ENCODE peak calls at places on chromosomes 13 and 19, in eight cellular contexts. One of them, this sample, is unnamed.

GRCh38 chr13:24627090-24627714 is 53.0 kb upstream of the ATP12A start:
- DNase-seq in astrocyte of the cerebellum: no peak
- DNase-seq in AG10803: peak
- DNase-seq in colonic mucosa: peak
- DNase-seq in GM10248: no peak
- DNase-seq in tibial nerve: no peak
- DNase-seq in CD4-positive, alpha-beta T cell: no peak
- DNase-seq in heart left ventricle: no peak
- DNase-seq in this sample: peak

GRCh38 chr19:56211718-56212117 is 9.6 kb downstream of the ZSCAN5C start:
- DNase-seq in astrocyte of the cerebellum: no peak
- DNase-seq in AG10803: no peak
- DNase-seq in colonic mucosa: no peak
- DNase-seq in GM10248: no peak
- DNase-seq in tibial nerve: no peak
- DNase-seq in CD4-positive, alpha-beta T cell: no peak
- DNase-seq in heart left ventricle: no peak
- DNase-seq in this sample: no peak

GRCh38 chr19:29546583-29547190 is 20.9 kb downstream of the VSTM2B start:
- DNase-seq in astrocyte of the cerebellum: no peak
- DNase-seq in AG10803: no peak
- DNase-seq in colonic mucosa: no peak
- DNase-seq in GM10248: no peak
- DNase-seq in tibial nerve: no peak
- DNase-seq in CD4-positive, alpha-beta T cell: no peak
- DNase-seq in heart left ventricle: no peak
- DNase-seq in this sample: no peak

GRCh38 chr13:24680921-24681585 is 845 bp downstream of the ATP12A start:
- DNase-seq in astrocyte of the cerebellum: no peak
- DNase-seq in AG10803: no peak
- DNase-seq in colonic mucosa: no peak
- DNase-seq in GM10248: no peak
- DNase-seq in tibial nerve: no peak
- DNase-seq in CD4-positive, alpha-beta T cell: no peak
- DNase-seq in heart left ventricle: no peak
- DNase-seq in this sample: no peak

GRCh38 chr13:108194435-108194936 is 20.9 kb downstream of the LIG4 start:
- DNase-seq in astrocyte of the cerebellum: no peak
- DNase-seq in AG10803: no peak
- DNase-seq in colonic mucosa: no peak
- DNase-seq in GM10248: no peak
- DNase-seq in tibial nerve: no peak
- DNase-seq in CD4-positive, alpha-beta T cell: no peak
- DNase-seq in heart left ventricle: no peak
- DNase-seq in this sample: no peak

GRCh38 chr13:30718661-30719520 is 16.5 kb upstream of the ALOX5AP start:
- DNase-seq in astrocyte of the cerebellum: peak
- DNase-seq in AG10803: peak
- DNase-seq in colonic mucosa: no peak
- DNase-seq in GM10248: no peak
- DNase-seq in tibial nerve: no peak
- DNase-seq in CD4-positive, alpha-beta T cell: no peak
- DNase-seq in heart left ventricle: no peak
- DNase-seq in this sample: no peak

GRCh38 chr19:55133639-55134444 is 15.2 kb downstream of the TNNT1 start:
- DNase-seq in astrocyte of the cerebellum: no peak
- DNase-seq in AG10803: no peak
- DNase-seq in colonic mucosa: no peak
- DNase-seq in GM10248: peak
- DNase-seq in tibial nerve: no peak
- DNase-seq in CD4-positive, alpha-beta T cell: no peak
- DNase-seq in heart left ventricle: no peak
- DNase-seq in this sample: no peak

GRCh38 chr19:27833031-27833430 is 1379.9 kb downstream of the UQCRFS1 start:
- DNase-seq in astrocyte of the cerebellum: no peak
- DNase-seq in AG10803: no peak
- DNase-seq in colonic mucosa: no peak
- DNase-seq in GM10248: no peak
- DNase-seq in tibial nerve: no peak
- DNase-seq in CD4-positive, alpha-beta T cell: no peak
- DNase-seq in heart left ventricle: no peak
- DNase-seq in this sample: no peak

GRCh38 chr19:35715981-35716734 is 1.6 kb upstream of the KMT2B start:
- DNase-seq in astrocyte of the cerebellum: no peak
- DNase-seq in AG10803: peak
- DNase-seq in colonic mucosa: peak
- DNase-seq in GM10248: no peak
- DNase-seq in tibial nerve: no peak
- DNase-seq in CD4-positive, alpha-beta T cell: no peak
- DNase-seq in heart left ventricle: peak
- DNase-seq in this sample: peak

GRCh38 chr13:74128171-74128767 is 5.9 kb downstream of the KLF12 start:
- DNase-seq in astrocyte of the cerebellum: no peak
- DNase-seq in AG10803: peak
- DNase-seq in colonic mucosa: no peak
- DNase-seq in GM10248: no peak
- DNase-seq in tibial nerve: no peak
- DNase-seq in CD4-positive, alpha-beta T cell: no peak
- DNase-seq in heart left ventricle: no peak
- DNase-seq in this sample: no peak

GRCh38 chr19:28430214-28430613 is 782.7 kb downstream of the UQCRFS1 start:
- DNase-seq in astrocyte of the cerebellum: no peak
- DNase-seq in AG10803: no peak
- DNase-seq in colonic mucosa: no peak
- DNase-seq in GM10248: no peak
- DNase-seq in tibial nerve: no peak
- DNase-seq in CD4-positive, alpha-beta T cell: no peak
- DNase-seq in heart left ventricle: no peak
- DNase-seq in this sample: no peak

GRCh38 chr19:15448778-15449619 is 757 bp downstream of the WIZ start:
- DNase-seq in astrocyte of the cerebellum: no peak
- DNase-seq in AG10803: no peak
- DNase-seq in colonic mucosa: no peak
- DNase-seq in GM10248: peak
- DNase-seq in tibial nerve: no peak
- DNase-seq in CD4-positive, alpha-beta T cell: no peak
- DNase-seq in heart left ventricle: no peak
- DNase-seq in this sample: no peak
- TF ChIP-seq CTCF in astrocyte of the cerebellum: no peak
- TF ChIP-seq CTCF in AG10803: no peak
- TF ChIP-seq CTCF in colonic mucosa: no peak
- TF ChIP-seq CTCF in GM10248: peak
- TF ChIP-seq CTCF in tibial nerve: no peak
- TF ChIP-seq CTCF in CD4-positive, alpha-beta T cell: no peak
- TF ChIP-seq CTCF in heart left ventricle: no peak
- TF ChIP-seq CTCF in this sample: no peak

GRCh38 chr19:17421942-17422341 is 2.1 kb downstream of the MVB12A start:
- DNase-seq in astrocyte of the cerebellum: no peak
- DNase-seq in AG10803: no peak
- DNase-seq in colonic mucosa: no peak
- DNase-seq in GM10248: no peak
- DNase-seq in tibial nerve: no peak
- DNase-seq in CD4-positive, alpha-beta T cell: no peak
- DNase-seq in heart left ventricle: no peak
- DNase-seq in this sample: no peak

GRCh38 chr19:17429661-17430101 is 9.8 kb downstream of the MVB12A start:
- DNase-seq in astrocyte of the cerebellum: no peak
- DNase-seq in AG10803: no peak
- DNase-seq in colonic mucosa: no peak
- DNase-seq in GM10248: no peak
- DNase-seq in tibial nerve: no peak
- DNase-seq in CD4-positive, alpha-beta T cell: no peak
- DNase-seq in heart left ventricle: no peak
- DNase-seq in this sample: no peak

GRCh38 chr19:17420267-17420924 is 549 bp downstream of the MVB12A start:
- DNase-seq in astrocyte of the cerebellum: no peak
- DNase-seq in AG10803: no peak
- DNase-seq in colonic mucosa: peak
- DNase-seq in GM10248: peak
- DNase-seq in tibial nerve: no peak
- DNase-seq in CD4-positive, alpha-beta T cell: peak
- DNase-seq in heart left ventricle: peak
- DNase-seq in this sample: peak

GRCh38 chr19:17423429-17424208 is 3.8 kb downstream of the MVB12A start:
- DNase-seq in astrocyte of the cerebellum: no peak
- DNase-seq in AG10803: no peak
- DNase-seq in colonic mucosa: no peak
- DNase-seq in GM10248: no peak
- DNase-seq in tibial nerve: no peak
- DNase-seq in CD4-positive, alpha-beta T cell: no peak
- DNase-seq in heart left ventricle: no peak
- DNase-seq in this sample: no peak

DNA sequence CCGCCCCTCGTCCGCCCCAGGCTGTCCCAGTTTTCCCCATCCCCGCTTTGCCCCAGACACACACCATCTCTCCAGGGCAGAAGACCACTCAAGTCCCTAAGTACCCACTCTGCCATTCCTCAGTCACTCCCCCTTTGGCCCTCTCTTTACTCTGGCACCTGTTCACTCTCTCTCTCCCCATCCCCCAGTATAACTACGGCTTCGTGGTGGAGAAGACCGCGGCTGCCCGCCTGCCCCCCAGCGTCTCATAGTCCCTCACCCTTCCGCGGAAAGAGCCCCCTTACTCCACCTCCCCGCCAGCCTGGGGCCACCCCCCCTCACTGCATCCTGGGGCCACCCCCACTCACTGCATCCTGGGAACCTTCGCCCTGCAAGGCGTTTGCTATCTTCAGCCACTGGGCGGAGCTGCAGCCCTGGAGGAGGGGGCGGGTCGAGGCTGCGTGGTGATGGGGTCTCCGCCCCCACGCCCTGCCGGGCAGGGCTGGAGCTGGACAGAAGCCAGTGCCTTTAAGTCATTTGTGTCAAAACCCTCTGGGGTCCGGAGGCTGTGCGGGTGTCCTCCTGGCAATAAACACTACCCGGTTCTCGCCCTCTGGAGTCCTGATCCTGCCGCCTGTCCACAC is 5.0 kb downstream of the MVB12A start:
- DNase-seq in astrocyte of the cerebellum: no peak
- DNase-seq in AG10803: no peak
- DNase-seq in colonic mucosa: peak
- DNase-seq in GM10248: peak
- DNase-seq in tibial nerve: no peak
- DNase-seq in CD4-positive, alpha-beta T cell: no peak
- DNase-seq in heart left ventricle: no peak
- DNase-seq in this sample: peak
- TF ChIP-seq CTCF in astrocyte of the cerebellum: peak
- TF ChIP-seq CTCF in AG10803: peak
- TF ChIP-seq CTCF in colonic mucosa: no peak
- TF ChIP-seq CTCF in GM10248: peak
- TF ChIP-seq CTCF in tibial nerve: peak
- TF ChIP-seq CTCF in CD4-positive, alpha-beta T cell: no peak
- TF ChIP-seq CTCF in heart left ventricle: peak
- TF ChIP-seq CTCF in this sample: no peak

GRCh38 chr19:24052811-24053210 is 34.2 kb upstream of the ZNF254 start:
- DNase-seq in astrocyte of the cerebellum: no peak
- DNase-seq in AG10803: peak
- DNase-seq in colonic mucosa: no peak
- DNase-seq in GM10248: no peak
- DNase-seq in tibial nerve: no peak
- DNase-seq in CD4-positive, alpha-beta T cell: no peak
- DNase-seq in heart left ventricle: no peak
- DNase-seq in this sample: no peak

GRCh38 chr19:24049537-24049936 is 37.5 kb upstream of the ZNF254 start:
- DNase-seq in astrocyte of the cerebellum: no peak
- DNase-seq in AG10803: no peak
- DNase-seq in colonic mucosa: no peak
- DNase-seq in GM10248: no peak
- DNase-seq in tibial nerve: no peak
- DNase-seq in CD4-positive, alpha-beta T cell: no peak
- DNase-seq in heart left ventricle: no peak
- DNase-seq in this sample: no peak

GRCh38 chr19:24051516-24051915 is 35.5 kb upstream of the ZNF254 start:
- DNase-seq in astrocyte of the cerebellum: no peak
- DNase-seq in AG10803: no peak
- DNase-seq in colonic mucosa: no peak
- DNase-seq in GM10248: no peak
- DNase-seq in tibial nerve: no peak
- DNase-seq in CD4-positive, alpha-beta T cell: no peak
- DNase-seq in heart left ventricle: no peak
- DNase-seq in this sample: no peak

GRCh38 chr19:24046550-24046949 is 40.4 kb upstream of the ZNF254 start:
- DNase-seq in astrocyte of the cerebellum: no peak
- DNase-seq in AG10803: no peak
- DNase-seq in colonic mucosa: no peak
- DNase-seq in GM10248: no peak
- DNase-seq in tibial nerve: no peak
- DNase-seq in CD4-positive, alpha-beta T cell: no peak
- DNase-seq in heart left ventricle: no peak
- DNase-seq in this sample: no peak

DNA sequence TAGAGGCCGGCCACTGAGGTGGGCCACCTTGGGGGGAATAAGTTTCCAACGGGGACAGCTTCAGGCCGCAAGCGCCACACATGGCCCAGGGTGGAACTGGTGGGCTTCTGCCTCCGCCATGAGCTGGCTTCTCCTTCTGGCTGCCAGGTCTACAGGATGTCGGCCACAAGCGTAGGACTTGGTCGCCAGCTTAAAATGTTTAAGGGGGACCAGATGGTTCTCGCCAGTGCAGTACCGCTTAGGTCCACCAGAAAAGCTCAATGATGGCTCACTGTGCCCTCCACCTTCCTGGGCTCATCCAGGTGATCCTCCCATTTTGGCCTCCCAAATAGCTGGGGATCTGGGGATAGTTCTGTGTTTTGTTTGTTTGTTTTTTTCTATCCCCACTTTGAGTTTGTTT is 38.7 kb upstream of the ZNF254 start:
- DNase-seq in astrocyte of the cerebellum: no peak
- DNase-seq in AG10803: no peak
- DNase-seq in colonic mucosa: no peak
- DNase-seq in GM10248: no peak
- DNase-seq in tibial nerve: no peak
- DNase-seq in CD4-positive, alpha-beta T cell: no peak
- DNase-seq in heart left ventricle: no peak
- DNase-seq in this sample: no peak
- TF ChIP-seq CTCF in astrocyte of the cerebellum: peak
- TF ChIP-seq CTCF in AG10803: no peak
- TF ChIP-seq CTCF in colonic mucosa: no peak
- TF ChIP-seq CTCF in GM10248: no peak
- TF ChIP-seq CTCF in tibial nerve: no peak
- TF ChIP-seq CTCF in CD4-positive, alpha-beta T cell: no peak
- TF ChIP-seq CTCF in heart left ventricle: peak
- TF ChIP-seq CTCF in this sample: no peak

DNA sequence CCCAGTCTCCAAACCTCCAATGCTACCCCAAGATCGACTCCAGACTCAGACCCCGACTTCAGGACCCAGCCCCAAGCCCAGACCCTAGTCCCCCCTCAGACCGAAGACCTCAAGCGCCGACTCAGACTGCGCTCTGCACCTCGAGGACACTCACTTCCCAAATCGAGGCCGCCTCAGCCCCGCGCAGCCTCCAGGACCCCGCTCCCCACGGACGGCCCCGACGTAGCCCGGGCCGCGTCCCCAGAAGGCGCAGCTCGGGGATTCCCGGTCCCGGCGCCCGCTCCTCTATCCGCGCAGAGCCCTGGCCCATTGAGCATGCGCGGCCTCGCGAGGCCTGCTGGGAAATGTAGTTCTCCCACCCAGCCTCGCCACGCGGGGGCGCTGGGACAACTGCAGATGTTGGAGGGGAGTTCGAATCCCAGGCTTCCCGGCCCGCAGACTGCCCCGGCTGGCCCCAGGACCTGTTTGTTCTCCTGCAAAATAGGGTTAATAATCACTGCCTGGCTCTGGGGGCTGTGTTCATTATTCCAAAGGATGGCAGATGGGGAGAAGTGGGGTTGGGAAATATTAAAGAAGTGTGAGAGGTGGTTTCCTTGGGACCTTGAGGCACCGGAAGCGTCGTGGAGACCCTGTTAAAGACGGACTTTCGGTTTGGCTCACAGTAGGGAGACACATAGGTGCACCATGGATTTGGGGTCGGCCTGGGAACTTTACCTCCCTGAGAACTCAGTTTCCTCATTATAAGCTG is at the start of gene APBA3:
- DNase-seq in astrocyte of the cerebellum: peak
- DNase-seq in AG10803: peak
- DNase-seq in colonic mucosa: peak
- DNase-seq in GM10248: peak
- DNase-seq in tibial nerve: peak
- DNase-seq in CD4-positive, alpha-beta T cell: peak
- DNase-seq in heart left ventricle: peak
- DNase-seq in this sample: peak
- TF ChIP-seq CTCF in astrocyte of the cerebellum: peak
- TF ChIP-seq CTCF in AG10803: peak
- TF ChIP-seq CTCF in colonic mucosa: peak
- TF ChIP-seq CTCF in GM10248: peak
- TF ChIP-seq CTCF in tibial nerve: peak
- TF ChIP-seq CTCF in CD4-positive, alpha-beta T cell: peak
- TF ChIP-seq CTCF in heart left ventricle: peak
- TF ChIP-seq CTCF in this sample: peak